ENCODE peak calls at places on chromosomes 16 and 17, in ten cellular contexts. G, H, R, I, A, E, C, U, V and B are unnamed samples.

GRCh38 chr17:79573196-79573929 is 37.5 kb downstream of the RBFOX3 start:
- DNase-seq in C (no peak), E (no peak), A (no peak), R (no peak), U (no peak), V (no peak), I (no peak), H (no peak), G (no peak), B (no peak)

GRCh38 chr17:6639651-6640535 is 618 bp downstream of the KIAA0753 start:
- DNase-seq in E (no peak), R (no peak), I (peak; percentile 9), C (peak; percentile 35), U (peak; percentile 52), G (no peak), V (no peak), H (no peak), A (no peak), B (no peak)

GRCh38 chr17:79306688-79307323 is 232.2 kb downstream of the ENGASE start:
- DNase-seq in U (no peak), G (peak; percentile 4), E (no peak), V (no peak), C (no peak), A (no peak), R (no peak), H (no peak), I (no peak), B (no peak)

GRCh38 chr17:36506831-36507230 is 20.4 kb downstream of the ZNHIT3 start:
- DNase-seq in E (no peak), C (no peak), V (no peak), A (no peak), H (no peak), G (no peak), R (no peak), U (no peak), I (no peak), B (no peak)

GRCh38 chr17:82813299-82814051 is 26.3 kb downstream of the ZNF750 start:
- DNase-seq in U (no peak), E (no peak), A (no peak), I (no peak), G (no peak), R (no peak), V (no peak), C (no peak), H (no peak), B (no peak)

GRCh38 chr17:71828182-71828596 is 292.6 kb upstream of the SOX9 start:
- DNase-seq in R (no peak), E (no peak), G (peak; percentile 61), V (no peak), I (peak; percentile 93), A (no peak), C (no peak), H (no peak), U (peak; percentile 97), B (no peak)

GRCh38 chr16:11530171-11530940 is 56.4 kb downstream of the LITAF start:
- DNase-seq in I (no peak), A (no peak), H (no peak), G (no peak), C (no peak), E (no peak), R (no peak), U (no peak), V (no peak), B (no peak)

GRCh38 chr17:34349748-34350147 is 6.5 kb upstream of the CCL13 start:
- DNase-seq in E (no peak), I (no peak), U (no peak), V (no peak), R (no peak), C (no peak), A (no peak), H (no peak), G (no peak), B (no peak)

GRCh38 chr17:51000835-51001638 is 119.6 kb downstream of the SPAG9 start:
- DNase-seq in I (peak; percentile 82), A (peak; percentile 64), V (peak; percentile 43), E (peak; percentile 31), R (peak; percentile 6), C (no peak), U (no peak), G (peak; percentile 60), H (peak; percentile 70), B (peak; percentile 60)

GRCh38 chr17:7246779-7247178 is 4.5 kb upstream of the GABARAP start:
- DNase-seq in V (no peak), E (no peak), H (no peak), I (no peak), G (no peak), A (no peak), U (no peak), R (no peak), C (no peak), B (no peak)

GRCh38 chr16:72807287-72807686 is 240.6 kb downstream of the ZFHX3 start:
- DNase-seq in A (no peak), U (no peak), H (no peak), R (no peak), C (no peak), I (no peak), V (no peak), E (no peak), G (no peak), B (no peak)

GRCh38 chr16:20303012-20303411 is 24.3 kb downstream of the GP2 start:
- DNase-seq in C (no peak), H (no peak), I (no peak), E (no peak), R (no peak), A (no peak), U (no peak), G (no peak), V (no peak), B (no peak)

GRCh38 chr16:3580686-3581085 is 3.5 kb upstream of the NLRC3 start:
- DNase-seq in G (no peak), I (peak; percentile 32), A (no peak), E (peak; percentile 34), U (no peak), H (no peak), V (no peak), R (no peak), C (no peak), B (no peak)

GRCh38 chr16:52548261-52549010 is 1.5 kb upstream of the TOX3 start:
- DNase-seq in V (no peak), A (no peak), G (no peak), U (peak; percentile 50), C (no peak), R (no peak), E (no peak), I (no peak), H (no peak), B (no peak)

GRCh38 chr17:75487351-75488070 is 27.8 kb downstream of the CASKIN2 start:
- DNase-seq in U (no peak), V (no peak), H (no peak), A (no peak), E (no peak), C (peak; percentile 46), R (peak; percentile 7), I (no peak), G (no peak), B (no peak)

GRCh38 chr16:1474471-1474795 is 395 bp downstream of the CLCN7 start:
- DNase-seq in H (no peak), G (no peak), C (no peak), V (no peak), A (no peak), U (no peak), I (no peak), E (no peak), R (no peak), B (no peak)